ENCODE peak calls at places on chromosome 2, in eight cellular contexts. A is HTR-8/SVneo, T is H4, U is fibroblast of lung, E is NCI-H2171, F is hippocampal formation, D is left ventricle myocardium superior, M is A549. B is an unnamed sample.

GRCh38 chr2:3145471-3146027 is 232.1 kb downstream of the EIPR1 start:
- DNase-seq in E (no peak), F (no peak), M (no peak), U (no peak), D (no peak), A (no peak), T (no peak), B (no peak)

GRCh38 chr2:19488009-19488691 is 129.7 kb upstream of the OSR1 start:
- DNase-seq in D (no peak), E (no peak), U (peak), F (no peak), A (peak), T (peak), M (peak), B (no peak)

GRCh38 chr2:43029186-43029585 is 197.2 kb downstream of the ZFP36L2 start:
- DNase-seq in T (no peak), D (no peak), E (no peak), M (no peak), F (no peak), A (no peak), U (no peak), B (no peak)

GRCh38 chr2:239684271-239684670 is 283.5 kb upstream of the HDAC4 start:
- DNase-seq in E (no peak), M (no peak), T (no peak), U (no peak), D (no peak), F (no peak), A (no peak), B (no peak)

GRCh38 chr2:236663671-236664101 is 94.1 kb downstream of the ACKR3 start:
- DNase-seq in D (peak), T (peak), E (no peak), M (no peak), U (peak), F (no peak), A (no peak), B (peak)

GRCh38 chr2:217691516-217691915 is 311.3 kb downstream of the TNS1 start:
- DNase-seq in U (no peak), E (no peak), T (no peak), D (no peak), A (no peak), F (no peak), M (no peak), B (no peak)

GRCh38 chr2:28613181-28613580 is 117.3 kb downstream of the PLB1 start:
- DNase-seq in E (no peak), M (no peak), F (no peak), T (no peak), D (no peak), A (no peak), U (no peak), B (no peak)

GRCh38 chr2:204110250-204111183 is 174.0 kb downstream of the ICOS start:
- DNase-seq in F (no peak), D (no peak), T (no peak), A (no peak), U (peak), M (no peak), E (no peak), B (no peak)

GRCh38 chr2:199804831-199805230 is 46.2 kb downstream of the FTCDNL1 start:
- DNase-seq in U (no peak), E (no peak), T (peak), D (no peak), F (no peak), M (no peak), A (no peak), B (no peak)

GRCh38 chr2:166651991-166652390 is 157.9 kb upstream of the SCN7A start:
- DNase-seq in E (no peak), F (no peak), M (no peak), U (no peak), T (no peak), D (no peak), A (no peak), B (no peak)

GRCh38 chr2:96870631-96871255 is 863 bp upstream of the SEMA4C start:
- DNase-seq in M (no peak), D (peak), E (no peak), U (no peak), T (no peak), A (no peak), F (peak), B (peak)

B was measured in Right ventricle myocardium superior.